ENCODE peak calls at places on chromosomes 2 and 18, in ten cellular contexts. Y is amniotic epithelial cell; D is non-pigmented ciliary epithelial cell; I is T-helper 2 cell; X is SK-MEL-5; T is KBM-7; Q is bronchial epithelial cell; W is stimulated activated CD8-positive, alpha-beta memory T cell treated with anti-CD3 and anti-CD28 coated beads, Interleukin-4, amount 100 ng/mL, for 48 hours; R is T-helper 1 cell; G is NCI-H1092 treated with DMSO at 0.1 percent for 48 hours. A is an unnamed sample.

GRCh38 chr2:6986894-6987487 is 69.8 kb downstream of the RNF144A start:
- DNase-seq in Y (no peak), D (no peak), I (no peak), X (peak; percentile 43), T (no peak), Q (no peak), W (no peak), R (no peak), G (peak; percentile 49), A (no peak)

GRCh38 chr2:73284296-73285161 is at the start of gene FBXO41:
- DNase-seq in Y (peak; percentile 17), D (no peak), I (peak; percentile 50), X (peak; percentile 49), T (peak; percentile 88), Q (no peak), W (peak; percentile 84), R (peak; percentile 36), G (peak; percentile 37), A (peak; percentile 36)

GRCh38 chr2:163401481-163401880 is 334.3 kb downstream of the FIGN start:
- DNase-seq in Y (peak; percentile 69), D (peak; percentile 53), I (no peak), X (no peak), T (no peak), Q (peak; percentile 55), W (no peak), R (no peak), G (no peak), A (no peak)

GRCh38 chr18:25456284-25456683 is 104.3 kb upstream of the ZNF521 start:
- DNase-seq in Y (no peak), D (no peak), I (no peak), X (no peak), T (no peak), Q (no peak), W (no peak), R (no peak), G (no peak), A (no peak)

GRCh38 chr2:3704647-3705046 is 1.3 kb downstream of the DCDC2C start:
- DNase-seq in Y (no peak), D (no peak), I (no peak), X (no peak), T (no peak), Q (no peak), W (no peak), R (no peak), G (no peak), A (no peak)

GRCh38 chr2:46071074-46071473 is 226.1 kb upstream of the EPAS1 start:
- DNase-seq in Y (no peak), D (no peak), I (no peak), X (no peak), T (no peak), Q (no peak), W (no peak), R (no peak), G (no peak), A (no peak)

GRCh38 chr2:236105955-236106607 is 62.1 kb downstream of the GBX2 start:
- DNase-seq in Y (no peak), D (no peak), I (no peak), X (no peak), T (no peak), Q (no peak), W (no peak), R (no peak), G (no peak), A (no peak)

GRCh38 chr2:205464681-205465080 is 217.6 kb upstream of the NRP2 start:
- DNase-seq in Y (no peak), D (no peak), I (no peak), X (no peak), T (no peak), Q (no peak), W (no peak), R (no peak), G (no peak), A (no peak)

GRCh38 chr2:127681288-127681771 is 6.0 kb upstream of the LIMS2 start:
- DNase-seq in Y (no peak), D (no peak), I (no peak), X (no peak), T (no peak), Q (no peak), W (no peak), R (no peak), G (no peak), A (no peak)

GRCh38 chr2:223949241-223949640 is 4.1 kb upstream of the WDFY1 start:
- DNase-seq in Y (no peak), D (no peak), I (no peak), X (peak; percentile 53), T (no peak), Q (no peak), W (no peak), R (no peak), G (no peak), A (no peak)

GRCh38 chr2:30652271-30652910 is 154.9 kb downstream of the CAPN13 start:
- DNase-seq in Y (no peak), D (no peak), I (no peak), X (no peak), T (no peak), Q (no peak), W (no peak), R (no peak), G (no peak), A (no peak)

GRCh38 chr2:120346667-120347358 is 877 bp downstream of the INHBB start:
- DNase-seq in Y (peak; percentile 87), D (no peak), I (no peak), X (no peak), T (peak; percentile 20), Q (peak; percentile 10), W (peak; percentile 34), R (no peak), G (peak; percentile 51), A (no peak)

GRCh38 chr18:49025426-49025766 is 74.6 kb upstream of the SMAD7 start:
- DNase-seq in Y (no peak), D (no peak), I (no peak), X (no peak), T (no peak), Q (no peak), W (peak; percentile 15), R (no peak), G (no peak), A (no peak)

GRCh38 chr18:48575658-48576453 is 37.0 kb downstream of the CTIF start:
- DNase-seq in Y (no peak), D (no peak), I (no peak), X (no peak), T (no peak), Q (no peak), W (no peak), R (no peak), G (no peak), A (no peak)

GRCh38 chr2:181106229-181106628 is 125.8 kb downstream of the UBE2E3 start:
- DNase-seq in Y (peak; percentile 43), D (no peak), I (no peak), X (no peak), T (no peak), Q (no peak), W (no peak), R (no peak), G (peak; percentile 9), A (no peak)

GRCh38 chr2:143685439-143686078 is 556.3 kb downstream of the ARHGAP15 start:
- DNase-seq in Y (no peak), D (no peak), I (no peak), X (peak; percentile 10), T (no peak), Q (no peak), W (no peak), R (no peak), G (peak; percentile 75), A (no peak)